ENCODE peak calls at places on chromosomes 13 and 19, in ten cellular contexts. W is cardiac fibroblast, I is tibial artery, N is neural progenitor cell, U is kidney epithelial cell, F is WTC11, R is transverse colon, L is AG04450, B is GM13976, A is BE2C. S is an unnamed sample.
A peak's percentile ranks its signal among the peaks of the same experiment; 100 is the strongest.

GRCh38 chr19:39498262-39499081 is at the start of gene DLL3:
- DNase-seq in I (no peak), R (no peak), A (peak; percentile 89), B (peak; percentile 46), N (peak; percentile 34), F (peak; percentile 52), L (no peak), W (no peak), U (no peak), S (no peak)

GRCh38 chr13:84645196-84646071 is 763.2 kb upstream of the SLITRK1 start:
- DNase-seq in A (no peak), L (peak; percentile 26), B (no peak), R (no peak), I (no peak), F (no peak), W (peak; percentile 17), N (no peak), U (no peak), S (no peak)

GRCh38 chr13:24709186-24709913 is 29.1 kb downstream of the ATP12A start:
- DNase-seq in B (peak; percentile 63), F (no peak), N (no peak), A (no peak), L (no peak), W (no peak), R (peak; percentile 20), I (no peak), U (no peak), S (peak; percentile 54)

GRCh38 chr19:10672529-10673150 is 18.5 kb downstream of the ILF3 start:
- DNase-seq in R (no peak), U (no peak), N (no peak), W (peak; percentile 26), F (no peak), B (no peak), L (no peak), A (no peak), I (no peak), S (no peak)

GRCh38 chr19:4609878-4610511 is 29.3 kb upstream of the TNFAIP8L1 start:
- DNase-seq in I (no peak), W (no peak), U (no peak), R (no peak), L (no peak), N (no peak), B (peak; percentile 28), F (no peak), A (peak; percentile 68), S (no peak)

GRCh38 chr19:18700501-18701249 is 17.2 kb downstream of the CRTC1 start:
- DNase-seq in U (peak; percentile 16), I (peak; percentile 92), A (peak; percentile 77), L (no peak), R (peak; percentile 79), B (peak; percentile 87), F (peak; percentile 72), W (peak; percentile 52), N (peak; percentile 89), S (peak; percentile 84)

GRCh38 chr19:31340059-31341025 is 8.9 kb downstream of the TSHZ3 start:
- DNase-seq in U (no peak), W (no peak), L (no peak), B (no peak), I (no peak), R (no peak), F (no peak), N (no peak), A (peak; percentile 33), S (no peak)

GRCh38 chr19:38420935-38421334 is 5.1 kb downstream of the RASGRP4 start:
- DNase-seq in B (no peak), N (no peak), I (no peak), U (no peak), W (no peak), R (no peak), A (no peak), L (no peak), F (no peak), S (no peak)

GRCh38 chr13:100203696-100204367 is 114.9 kb downstream of the PCCA start:
- DNase-seq in N (no peak), F (no peak), W (peak; percentile 64), R (no peak), U (peak; percentile 43), I (no peak), B (peak; percentile 41), L (no peak), A (no peak), S (peak; percentile 38)

GRCh38 chr13:72808917-72809500 is 27.1 kb downstream of the PIBF1 start:
- DNase-seq in U (no peak), A (no peak), N (peak; percentile 9), F (no peak), B (peak; percentile 11), L (no peak), R (no peak), I (no peak), W (peak; percentile 45), S (peak; percentile 6)

GRCh38 chr13:26327905-26328304 is 74.0 kb downstream of the CDK8 start:
- DNase-seq in F (no peak), A (no peak), R (no peak), N (no peak), L (no peak), U (no peak), W (no peak), B (no peak), I (no peak), S (no peak)

DNA sequence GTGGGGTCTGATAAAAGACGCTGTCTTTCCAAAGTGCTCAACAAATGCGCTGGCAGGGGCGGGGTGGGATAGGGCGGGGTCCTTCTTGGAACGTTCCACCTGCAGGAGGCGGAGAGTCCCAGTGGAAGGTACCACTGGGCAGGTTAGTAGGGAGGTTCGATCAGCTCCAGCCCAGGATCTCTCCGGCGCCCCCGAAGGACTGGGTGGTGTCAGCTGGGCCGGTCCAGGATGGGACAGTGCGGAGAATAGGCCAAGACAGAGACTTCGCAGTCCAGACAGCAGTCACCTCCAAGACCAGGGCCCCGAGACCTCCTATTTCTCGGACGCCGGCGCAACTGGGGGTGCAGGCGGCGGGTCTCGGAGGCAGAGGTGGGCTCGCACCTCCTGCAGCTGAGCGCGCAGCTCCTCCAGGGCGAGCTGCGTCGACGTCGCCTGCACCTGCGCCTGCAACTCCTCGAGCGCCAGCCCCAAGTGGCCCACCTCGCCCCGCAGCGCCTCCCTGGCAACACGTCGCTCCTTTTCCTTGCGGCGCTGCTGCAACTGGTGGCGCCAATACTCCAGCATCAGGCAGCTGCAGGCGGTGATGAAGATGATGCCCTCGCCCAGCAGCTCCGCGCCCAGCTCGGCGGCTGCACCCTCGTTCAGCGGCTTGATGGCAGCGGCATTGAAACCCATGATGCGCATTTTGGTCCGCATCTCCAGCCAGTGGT is 21.6 kb downstream of the VASP start:
- DNase-seq in N (peak; percentile 91), W (no peak), F (peak; percentile 91), A (peak; percentile 33), I (no peak), B (no peak), R (peak; percentile 77), L (no peak), U (no peak), S (peak; percentile 23)
- TF ChIP-seq CTCF in N (peak; percentile 11), W (no peak), F (no peak), A (no peak), I (no peak), B (no peak), R (no peak), L (no peak), U (peak; percentile 13), S (no peak)

DNA sequence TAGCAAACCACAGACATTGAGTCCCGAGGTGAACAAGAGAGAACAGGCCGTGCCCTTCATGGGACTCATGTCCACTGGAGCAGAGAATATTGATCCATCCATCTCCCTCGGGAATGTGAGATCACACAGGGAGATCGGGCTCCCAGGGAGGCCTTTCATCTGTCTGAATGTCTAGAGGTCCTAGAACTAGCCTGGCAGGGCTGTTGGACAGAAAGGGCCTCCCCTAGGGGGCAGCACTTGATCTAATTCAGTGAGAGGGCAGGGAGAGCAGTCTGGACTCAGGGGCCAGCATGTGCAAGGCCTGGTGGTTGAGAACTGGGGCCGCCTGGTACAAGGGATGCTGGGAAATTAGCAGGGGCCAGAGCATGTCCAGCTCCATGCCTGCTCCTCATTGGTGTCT is 4.3 kb downstream of the RUVBL2 start:
- DNase-seq in N (peak; percentile 88), L (no peak), U (no peak), R (peak; percentile 62), I (no peak), A (peak; percentile 87), B (peak; percentile 60), W (peak; percentile 76), F (peak; percentile 92), S (peak; percentile 57)
- TF ChIP-seq CTCF in N (peak; percentile 63), L (peak; percentile 55), U (peak; percentile 66), R (peak; percentile 38), I (no peak), A (peak; percentile 72), B (peak; percentile 46), W (peak; percentile 69), F (peak; percentile 74), S (peak; percentile 67)

DNA sequence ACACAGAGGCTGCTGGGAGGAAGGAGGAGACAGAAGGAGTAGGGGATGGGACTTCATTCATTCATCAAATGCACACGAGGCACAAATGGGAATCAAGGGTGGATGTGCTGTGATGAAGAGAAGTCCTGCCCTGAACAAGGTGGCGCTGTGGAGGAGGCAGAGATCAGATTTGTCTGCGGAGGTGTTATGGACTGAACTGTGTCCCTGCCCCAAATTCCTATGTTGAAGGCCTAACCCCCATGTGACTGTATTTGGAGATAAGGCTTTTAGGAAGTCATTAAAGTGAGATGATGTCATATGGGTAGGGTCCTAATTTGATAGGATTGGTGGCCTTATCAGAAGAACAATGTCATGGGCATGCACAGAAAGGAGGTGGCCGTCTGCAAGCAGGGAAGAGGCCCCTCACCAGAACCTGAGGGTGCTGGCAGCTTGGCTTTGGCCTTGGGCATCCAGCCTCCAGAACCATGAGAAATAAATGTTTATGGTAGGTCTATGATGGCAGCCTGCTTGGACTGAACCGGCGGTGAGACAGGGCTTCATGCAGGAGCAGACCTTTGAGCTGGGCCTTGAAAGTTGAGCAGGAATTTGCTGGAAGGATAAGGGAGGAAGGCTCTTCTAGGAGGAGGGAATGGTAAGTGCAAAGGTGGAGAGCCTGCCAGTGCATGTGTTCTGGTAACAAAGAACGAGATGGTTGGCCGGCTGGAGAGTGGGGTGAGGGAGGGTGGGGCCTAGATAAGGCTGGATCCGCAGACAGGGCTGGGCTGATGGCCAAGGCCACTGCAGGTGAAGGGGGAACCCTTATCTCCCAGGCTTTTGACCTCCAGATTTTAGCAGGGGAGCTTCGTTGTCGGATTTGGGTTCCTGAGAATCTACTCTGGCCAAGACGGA is 2.7 kb upstream of the CEBPA start:
- DNase-seq in U (no peak), R (peak; percentile 80), A (no peak), N (no peak), L (no peak), F (no peak), B (peak; percentile 24), I (no peak), W (no peak), S (peak; percentile 9)
- TF ChIP-seq CTCF in U (no peak), R (peak; percentile 8), A (peak; percentile 13), N (no peak), L (no peak), F (no peak), B (no peak), I (no peak), W (no peak), S (no peak)

DNA sequence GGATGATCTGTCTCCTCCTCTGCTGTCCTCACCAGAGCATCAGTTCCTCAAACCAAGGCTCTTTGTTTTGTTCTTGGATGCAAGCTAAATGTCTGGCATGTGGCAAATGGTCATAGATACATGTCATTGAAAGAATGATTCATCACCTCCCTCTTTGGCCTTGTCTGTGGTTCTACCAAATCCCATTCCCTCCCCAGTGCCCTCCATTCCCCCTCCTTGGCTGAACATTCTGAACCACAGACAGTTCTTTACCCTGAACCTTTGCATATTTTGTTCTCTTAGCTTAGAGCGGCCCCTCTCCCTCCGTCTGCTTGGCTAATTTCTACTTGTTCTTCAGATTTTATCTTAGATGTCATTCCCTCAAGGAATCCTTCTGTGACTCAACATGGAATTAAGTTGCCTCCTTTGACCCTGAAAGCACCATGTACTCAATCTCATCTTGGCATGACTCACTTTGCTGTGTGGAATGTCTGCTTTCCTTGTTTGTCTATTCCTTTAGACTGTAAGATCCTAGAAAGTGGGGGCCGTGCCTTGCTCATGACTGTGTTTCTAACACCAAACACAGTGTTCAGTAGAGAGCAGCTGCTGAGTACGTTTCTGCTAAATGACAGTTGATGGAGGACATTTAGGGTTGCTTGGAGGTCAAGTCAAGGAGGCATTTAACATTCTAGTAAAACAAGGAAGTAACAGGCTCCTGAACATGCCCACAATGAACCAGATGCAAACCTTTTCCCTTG is 8.1 kb downstream of the ALOX5AP start:
- DNase-seq in U (peak; percentile 99), B (no peak), F (no peak), L (peak; percentile 93), R (peak; percentile 37), I (peak; percentile 82), W (peak; percentile 97), A (no peak), N (no peak), S (no peak)
- TF ChIP-seq CTCF in U (no peak), B (no peak), F (no peak), L (no peak), R (no peak), I (no peak), W (no peak), A (no peak), N (no peak), S (no peak)